ENCODE peak calls at places on chromosomes 6 and 20, in five cellular contexts. B, U, C, Y and I are unnamed samples.

GRCh38 chr6:88166901-88167624 is 916 bp upstream of the CNR1 start:
- DNase-seq in Y (no peak), C (no peak), U (no peak), B (no peak), I (no peak)

GRCh38 chr6:122753688-122754056 is 25.8 kb upstream of the FABP7 start:
- DNase-seq in C (no peak), Y (no peak), B (no peak), U (no peak), I (no peak)

GRCh38 chr6:24933266-24933665 is 2.5 kb downstream of the RIPOR2 start:
- DNase-seq in Y (no peak), U (no peak), B (no peak), C (no peak), I (no peak)

GRCh38 chr6:86016567-86016966 is 373.9 kb upstream of the SYNCRIP start:
- DNase-seq in U (no peak), C (no peak), B (no peak), Y (no peak), I (no peak)

GRCh38 chr6:73394577-73395354 is at the start of gene DDX43:
- DNase-seq in C (peak; percentile 86), Y (peak; percentile 19), B (no peak), U (no peak), I (peak; percentile 31)

GRCh38 chr20:41174782-41175181 is 37.4 kb downstream of the PLCG1 start:
- DNase-seq in B (no peak), U (no peak), Y (no peak), C (peak; percentile 64), I (no peak)

GRCh38 chr20:11891827-11892521 is 25.7 kb upstream of the BTBD3 start:
- DNase-seq in C (peak; percentile 82), U (no peak), B (peak; percentile 57), Y (peak; percentile 78), I (no peak)

GRCh38 chr6:1280666-1281300 is 31.1 kb upstream of the FOXQ1 start:
- DNase-seq in Y (no peak), B (no peak), C (no peak), U (no peak), I (no peak)

GRCh38 chr6:8182857-8183256 is 80.5 kb upstream of the EEF1E1 start:
- DNase-seq in Y (no peak), B (no peak), C (no peak), U (no peak), I (no peak)

GRCh38 chr6:145119091-145119490 is 616.2 kb downstream of the EPM2A start:
- DNase-seq in C (no peak), U (no peak), Y (no peak), B (no peak), I (no peak)

GRCh38 chr6:31821301-31822037 is 6.1 kb upstream of the HSPA1B start:
- DNase-seq in Y (peak; percentile 49), B (no peak), C (peak; percentile 95), U (no peak), I (no peak)

GRCh38 chr6:111709615-111710398 is 104.1 kb upstream of the TRAF3IP2 start:
- DNase-seq in Y (peak; percentile 64), U (no peak), C (peak; percentile 91), B (peak; percentile 49), I (peak; percentile 44)

GRCh38 chr6:39913391-39913916 is 20.8 kb downstream of the MOCS1 start:
- DNase-seq in C (no peak), Y (no peak), B (no peak), U (no peak), I (no peak)

GRCh38 chr20:5486377-5487054 is 169.8 kb upstream of the PROKR2 start:
- DNase-seq in B (no peak), C (no peak), U (no peak), Y (no peak), I (no peak)

GRCh38 chr6:159609813-159610212 is 83.2 kb downstream of the SOD2 start:
- DNase-seq in C (no peak), U (no peak), B (no peak), Y (no peak), I (no peak)

GRCh38 chr6:83062225-83062624 is 3.4 kb downstream of the UBE3D start:
- DNase-seq in U (no peak), C (no peak), Y (no peak), B (no peak), I (no peak)

GRCh38 chr6:156699017-156699421 is 78.2 kb upstream of the ARID1B start:
- DNase-seq in U (no peak), Y (peak; percentile 96), C (no peak), B (peak; percentile 19), I (no peak)

GRCh38 chr6:34791164-34791841 is 580 bp upstream of the BLTP3A start:
- DNase-seq in B (no peak), Y (peak; percentile 37), C (peak; percentile 86), U (no peak), I (no peak)

GRCh38 chr6:116113386-116113785 is 12.5 kb downstream of the COL10A1 start:
- DNase-seq in B (no peak), U (no peak), C (no peak), Y (no peak), I (no peak)

GRCh38 chr6:6861346-6861745 is 246.4 kb upstream of the RREB1 start:
- DNase-seq in Y (no peak), U (no peak), C (no peak), B (no peak), I (no peak)

GRCh38 chr6:125015152-125015551 is 52.9 kb downstream of the RNF217 start:
- DNase-seq in B (no peak), C (no peak), Y (no peak), U (no peak), I (no peak)

GRCh38 chr6:104816141-104816540 is 43.6 kb downstream of the HACE1 start:
- DNase-seq in Y (no peak), U (no peak), C (no peak), B (no peak), I (no peak)

GRCh38 chr20:40294175-40294574 is 394.9 kb downstream of the MAFB start:
- DNase-seq in B (no peak), U (no peak), C (no peak), Y (no peak), I (no peak)

GRCh38 chr20:58064411-58065010 is 163.9 kb downstream of the ANKRD60 start:
- DNase-seq in U (no peak), C (peak; percentile 64), Y (no peak), B (no peak), I (no peak)

DNA sequence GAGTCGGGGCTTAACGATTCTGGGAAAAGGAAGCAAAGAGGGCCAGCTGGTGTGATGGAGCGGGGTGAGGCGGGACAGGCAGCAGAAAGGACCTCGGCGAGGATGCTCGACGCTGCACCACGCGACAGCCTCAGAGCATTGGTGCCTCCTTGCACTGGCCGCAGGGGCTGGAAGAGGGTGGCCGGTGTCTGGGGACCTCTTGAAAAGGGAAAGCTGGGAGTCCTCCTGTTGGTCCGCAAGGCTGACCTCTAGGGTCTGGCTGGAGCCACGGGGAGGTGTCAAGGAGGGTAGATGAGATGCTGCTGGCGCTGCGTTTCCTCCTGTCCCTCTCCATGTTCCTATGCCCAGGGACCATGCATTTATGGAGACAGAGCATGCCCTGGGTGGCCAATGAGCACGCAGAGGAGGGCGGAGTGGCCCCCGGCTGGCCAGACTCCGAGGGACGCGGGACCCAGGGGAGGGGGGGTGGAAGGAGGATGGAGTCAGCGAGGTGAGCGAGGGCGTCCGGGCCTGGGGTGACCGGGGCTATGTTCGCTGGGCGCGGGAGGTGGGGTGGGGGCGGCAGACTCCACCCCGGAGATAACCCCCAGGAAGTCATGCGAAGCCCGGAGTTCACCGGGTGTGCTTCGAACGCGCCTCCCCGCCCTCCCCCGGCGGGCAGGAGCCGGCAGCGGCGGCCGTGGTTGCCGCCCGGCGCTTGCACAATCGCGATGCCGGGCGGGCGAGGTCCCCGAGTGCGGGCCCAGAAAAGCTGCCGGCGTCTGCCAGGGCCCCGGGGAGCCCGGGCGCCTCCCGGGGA is at the start of gene CYP24A1:
- DNase-seq in C (no peak), Y (peak; percentile 53), B (no peak), U (no peak), I (no peak)
- H3K4me3 ChIP-seq in C (no peak within 1 kb of the TSS), Y (peak within 1 kb of the TSS; percentile 10), B (peak within 1 kb of the TSS; percentile 30), U (peak within 1 kb of the TSS; percentile 31), I (peak within 1 kb of the TSS; percentile 30)

GRCh38 chr6:26032387-26033131 is 54.7 kb upstream of the HFE start:
- DNase-seq in U (no peak), C (no peak), B (no peak), Y (peak; percentile 48), I (no peak)

GRCh38 chr6:26031595-26032386 is 55.4 kb upstream of the HFE start:
- DNase-seq in U (peak; percentile 87), B (peak; percentile 100), C (peak; percentile 94), Y (peak; percentile 95), I (peak; percentile 81)

GRCh38 chr6:26033942-26034354 is 53.3 kb upstream of the HFE start:
- DNase-seq in C (peak; percentile 91), B (no peak), U (no peak), Y (no peak), I (no peak)

GRCh38 chr6:26033132-26033941 is 53.9 kb upstream of the HFE start:
- DNase-seq in B (peak; percentile 99), Y (peak; percentile 95), U (peak; percentile 95), C (peak; percentile 92), I (peak; percentile 95)

DNA sequence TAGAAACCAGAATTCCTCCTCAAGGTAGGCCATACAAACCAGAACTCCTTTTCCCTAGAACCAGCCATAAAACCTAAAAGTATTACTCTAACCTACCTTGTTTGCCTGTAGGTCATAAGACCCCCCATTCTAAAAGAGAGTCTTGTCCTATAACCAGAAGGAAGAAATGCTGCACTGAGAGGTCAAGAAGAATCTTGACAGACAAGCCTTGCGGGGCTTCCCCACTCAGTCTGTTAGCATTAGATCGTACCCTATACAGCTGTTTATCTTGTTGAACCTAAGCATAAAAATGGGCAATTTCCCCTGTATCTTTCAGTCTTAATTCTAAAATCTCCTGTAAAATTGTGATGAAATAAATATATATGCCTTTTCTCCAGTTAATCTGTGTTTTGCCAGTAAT is 52.3 kb upstream of the HFE start:
- DNase-seq in U (no peak), C (no peak), Y (no peak), B (no peak), I (no peak)
- H3K4me3 ChIP-seq in U (no peak overlapping the region), C (no peak overlapping the region), Y (no peak overlapping the region), B (no peak overlapping the region), I (no peak overlapping the region)

GRCh38 chr6:169404828-169405227 is 151.2 kb upstream of the THBS2 start:
- DNase-seq in U (no peak), B (no peak), C (no peak), Y (no peak), I (no peak)
- H3K4me3 ChIP-seq in U (no peak overlapping the region), B (no peak overlapping the region), C (no peak overlapping the region), Y (no peak overlapping the region), I (no peak overlapping the region)

DNA sequence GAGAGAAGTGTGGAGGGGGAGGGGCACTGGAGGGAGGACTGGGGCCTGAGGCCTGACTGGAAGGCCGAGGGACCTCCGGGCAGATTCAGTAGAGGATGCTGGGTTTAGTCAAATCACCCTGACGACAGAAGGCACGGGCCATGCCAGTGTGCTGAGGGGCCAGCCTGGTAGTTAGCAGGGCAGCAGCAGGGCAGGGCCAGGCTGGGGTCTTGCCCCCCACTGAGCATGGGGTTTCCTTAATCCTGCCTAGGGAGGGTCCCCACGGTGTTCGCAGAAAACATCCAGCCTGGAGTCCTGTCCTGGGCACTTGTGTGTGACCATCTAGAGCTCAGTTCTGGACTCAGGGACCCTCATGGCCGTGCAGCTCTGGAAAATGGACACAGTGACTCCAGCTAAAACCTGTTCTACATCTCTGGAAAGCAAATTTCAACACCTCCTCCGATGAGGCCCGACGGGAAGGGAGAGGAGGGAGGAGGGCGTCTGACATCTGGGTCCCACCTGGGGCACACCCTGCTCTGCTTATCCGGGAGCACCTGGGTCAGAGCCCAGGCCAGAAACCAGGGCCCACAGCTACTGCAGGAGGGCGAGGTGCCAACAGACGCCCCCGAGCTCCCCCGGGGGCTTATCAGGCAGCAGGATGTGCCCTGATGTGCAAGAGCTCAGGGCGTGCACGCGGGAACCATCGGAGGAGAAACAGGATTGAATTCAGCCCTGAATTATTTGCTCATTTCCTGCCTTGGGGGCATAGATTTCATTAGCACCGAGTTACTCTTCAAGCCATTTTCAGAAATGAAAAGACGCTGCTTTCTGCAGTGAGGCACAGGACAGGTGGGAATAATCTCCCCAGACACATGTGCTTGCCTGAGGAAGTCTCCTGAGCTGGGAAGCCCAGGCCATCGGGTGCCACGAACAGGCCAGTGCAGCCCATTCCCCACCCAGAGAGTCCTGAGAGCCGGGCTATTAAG is 78.0 kb upstream of the MPC1 start:
- DNase-seq in U (no peak), Y (peak; percentile 60), B (peak; percentile 61), C (no peak), I (no peak)
- H3K4me3 ChIP-seq in U (no peak overlapping the region), Y (no peak overlapping the region), B (no peak overlapping the region), C (no peak overlapping the region), I (no peak overlapping the region)